ENCODE peak calls at places on chromosomes 3 and 15, in six cellular contexts. D is SJSA1; J is PC-9; B is stimulated activated CD4-positive, alpha-beta T cell treated with anti-CD3 and anti-CD28 coated beads, Interleukin-2, amount 100 ng/mL, for 48 hours; A is PC-3; P is cardiac muscle cell. E is an unnamed sample.

GRCh38 chr3:56795807-56796185 is 6.0 kb downstream of the ARHGEF3 start:
- DNase-seq in D (no peak), B (no peak), J (no peak), A (no peak), P (no peak), E (no peak)

GRCh38 chr3:124680521-124680920 is 49.7 kb upstream of the UMPS start:
- DNase-seq in B (no peak), P (no peak), D (no peak), J (no peak), A (no peak), E (no peak)

GRCh38 chr3:67674055-67674454 is 19.6 kb upstream of the SUCLG2 start:
- DNase-seq in D (no peak), J (no peak), P (no peak), B (no peak), A (no peak), E (no peak)

GRCh38 chr3:5426094-5426883 is 238.8 kb downstream of the EDEM1 start:
- DNase-seq in B (peak), D (peak), A (peak), J (peak), P (peak), E (peak)

GRCh38 chr3:36305929-36306520 is 74.3 kb upstream of the STAC start:
- DNase-seq in D (peak), A (peak), J (no peak), P (no peak), B (no peak), E (no peak)

GRCh38 chr3:38556640-38557358 is 60.7 kb downstream of the EXOG start:
- DNase-seq in J (no peak), B (no peak), A (no peak), D (no peak), P (no peak), E (no peak)

GRCh38 chr3:124033360-124034015 is 41.6 kb upstream of the ROPN1 start:
- DNase-seq in D (peak), B (no peak), P (no peak), A (peak), J (no peak), E (peak)

GRCh38 chr3:41701196-41701698 is 260.7 kb downstream of the ULK4 start:
- DNase-seq in P (no peak), B (no peak), A (no peak), D (no peak), J (no peak), E (no peak)

GRCh38 chr3:30604091-30604490 is 2.3 kb upstream of the TGFBR2 start:
- DNase-seq in A (no peak), J (no peak), P (no peak), B (no peak), D (peak), E (no peak)

GRCh38 chr3:34511891-34512290 is 713.5 kb downstream of the PDCD6IP start:
- DNase-seq in D (no peak), J (no peak), B (no peak), P (no peak), A (no peak), E (no peak)

GRCh38 chr3:14434105-14434504 is 31.7 kb downstream of the SLC6A6 start:
- DNase-seq in D (no peak), J (peak), A (peak), P (peak), B (no peak), E (no peak)

GRCh38 chr15:63373330-63373729 is 8.3 kb downstream of the CA12 start:
- DNase-seq in J (no peak), P (no peak), D (no peak), B (no peak), A (no peak), E (no peak)

GRCh38 chr3:196611761-196612483 is 27.6 kb upstream of the NRROS start:
- DNase-seq in D (no peak), A (no peak), P (peak), B (no peak), J (peak), E (no peak)

GRCh38 chr3:17336291-17336690 is 406.1 kb downstream of the TBC1D5 start:
- DNase-seq in B (no peak), D (no peak), J (no peak), A (no peak), P (peak), E (no peak)

GRCh38 chr3:105254154-105254553 is 112.6 kb upstream of the ALCAM start:
- DNase-seq in P (no peak), B (no peak), A (no peak), J (no peak), D (no peak), E (no peak)

GRCh38 chr3:105473521-105474223 is 107.0 kb downstream of the ALCAM start:
- DNase-seq in A (peak), D (peak), P (peak), J (no peak), B (no peak), E (no peak)

GRCh38 chr3:119367000-119367399 is 72.8 kb downstream of the ARHGAP31 start:
- DNase-seq in A (no peak), P (no peak), J (no peak), D (no peak), B (no peak), E (no peak)

GRCh38 chr3:47989981-47990440 is 26.2 kb downstream of the MAP4 start:
- DNase-seq in P (peak), A (peak), B (peak), J (peak), D (peak), E (peak)

GRCh38 chr3:49256152-49256551 is 20.9 kb downstream of the C3orf62 start:
- DNase-seq in J (no peak), P (no peak), D (no peak), B (no peak), A (peak), E (no peak)

GRCh38 chr3:9402410-9403228 is 5.2 kb downstream of the SETD5 start:
- DNase-seq in D (no peak), A (no peak), P (peak), J (no peak), B (no peak), E (peak)

GRCh38 chr15:45199136-45199810 is 11.5 kb upstream of the SHF start:
- DNase-seq in A (peak), J (peak), D (peak), B (peak), P (no peak), E (no peak)

GRCh38 chr15:77904436-77904821 is 173.1 kb downstream of the TBC1D2B start:
- DNase-seq in J (no peak), A (no peak), P (no peak), D (no peak), B (no peak), E (no peak)

GRCh38 chr15:96626936-96627577 is 296.6 kb downstream of the NR2F2 start:
- DNase-seq in A (no peak), D (no peak), P (no peak), B (no peak), J (no peak), E (no peak)

GRCh38 chr3:148030975-148031374 is 621.8 kb downstream of the ZIC1 start:
- DNase-seq in D (no peak), B (no peak), A (no peak), J (no peak), P (no peak), E (no peak)

GRCh38 chr15:70702584-70702983 is 60.8 kb downstream of the UACA start:
- DNase-seq in P (no peak), B (no peak), J (no peak), D (peak), A (no peak), E (no peak)

GRCh38 chr3:123688241-123688747 is 103.4 kb upstream of the HACD2 start:
- DNase-seq in B (no peak), P (peak), A (peak), D (peak), J (peak), E (no peak)

GRCh38 chr15:48530528-48530927 is 115.0 kb downstream of the FBN1 start:
- DNase-seq in D (no peak), P (no peak), B (no peak), J (no peak), A (no peak), E (no peak)

GRCh38 chr3:143139786-143140185 is 20.2 kb downstream of the CHST2 start:
- DNase-seq in A (peak), J (no peak), B (no peak), P (peak), D (peak), E (no peak)

GRCh38 chr15:22811640-22812039 is 25.2 kb downstream of the NIPA1 start:
- DNase-seq in J (no peak), D (peak), A (peak), B (no peak), P (peak), E (peak)

GRCh38 chr3:63069780-63070540 is 194.7 kb upstream of the CADPS start:
- DNase-seq in P (no peak), A (no peak), J (no peak), D (no peak), B (no peak), E (no peak)

GRCh38 chr3:152389316-152389934 is 120.7 kb downstream of the MBNL1 start:
- DNase-seq in J (peak), B (no peak), P (no peak), A (peak), D (no peak), E (no peak)

GRCh38 chr15:80739919-80740318 is 39.3 kb upstream of the CEMIP start:
- DNase-seq in B (no peak), A (no peak), P (no peak), D (no peak), J (peak), E (no peak)

E was measured in HEK293T.